ENCODE peak calls at places on chromosomes 16 and 17, in nine cellular contexts. One of them, this sample, is unnamed.

GRCh38 chr17:38533706-38534497 is 71.8 kb downstream of the SRCIN1 start:
- DNase-seq in HAP-1: no peak
- DNase-seq in omental fat pad: no peak
- DNase-seq in cardiac fibroblast: no peak
- DNase-seq in AG09319: no peak
- DNase-seq in heart left ventricle: no peak
- DNase-seq in posterior cingulate gyrus: no peak
- DNase-seq in HFF-Myc: no peak
- DNase-seq in stimulated activated CD8-positive, alpha-beta memory T cell treated with anti-CD3 and anti-CD28 coated beads, Interleukin-4, amount 100 ng/mL, for 24 hours: no peak
- DNase-seq in this sample: no peak

GRCh38 chr17:38741853-38742421 is 6.2 kb downstream of the PCGF2 start:
- DNase-seq in HAP-1: no peak
- DNase-seq in omental fat pad: no peak
- DNase-seq in cardiac fibroblast: no peak
- DNase-seq in AG09319: no peak
- DNase-seq in heart left ventricle: peak
- DNase-seq in posterior cingulate gyrus: no peak
- DNase-seq in HFF-Myc: no peak
- DNase-seq in stimulated activated CD8-positive, alpha-beta memory T cell treated with anti-CD3 and anti-CD28 coated beads, Interleukin-4, amount 100 ng/mL, for 24 hours: no peak
- DNase-seq in this sample: no peak

GRCh38 chr16:4937782-4938682 is 1.1 kb upstream of the PPL start:
- DNase-seq in HAP-1: no peak
- DNase-seq in omental fat pad: no peak
- DNase-seq in cardiac fibroblast: no peak
- DNase-seq in AG09319: no peak
- DNase-seq in heart left ventricle: no peak
- DNase-seq in posterior cingulate gyrus: no peak
- DNase-seq in HFF-Myc: no peak
- DNase-seq in stimulated activated CD8-positive, alpha-beta memory T cell treated with anti-CD3 and anti-CD28 coated beads, Interleukin-4, amount 100 ng/mL, for 24 hours: no peak
- DNase-seq in this sample: no peak

GRCh38 chr17:32335046-32335445 is 6.9 kb downstream of the C17orf75 start:
- DNase-seq in HAP-1: no peak
- DNase-seq in omental fat pad: no peak
- DNase-seq in cardiac fibroblast: no peak
- DNase-seq in AG09319: no peak
- DNase-seq in heart left ventricle: no peak
- DNase-seq in posterior cingulate gyrus: no peak
- DNase-seq in HFF-Myc: no peak
- DNase-seq in stimulated activated CD8-positive, alpha-beta memory T cell treated with anti-CD3 and anti-CD28 coated beads, Interleukin-4, amount 100 ng/mL, for 24 hours: no peak
- DNase-seq in this sample: no peak

GRCh38 chr17:8459109-8459508 is 23.4 kb downstream of the NDEL1 start:
- DNase-seq in HAP-1: no peak
- DNase-seq in omental fat pad: no peak
- DNase-seq in cardiac fibroblast: no peak
- DNase-seq in AG09319: no peak
- DNase-seq in heart left ventricle: no peak
- DNase-seq in posterior cingulate gyrus: no peak
- DNase-seq in HFF-Myc: no peak
- DNase-seq in stimulated activated CD8-positive, alpha-beta memory T cell treated with anti-CD3 and anti-CD28 coated beads, Interleukin-4, amount 100 ng/mL, for 24 hours: no peak
- DNase-seq in this sample: no peak

GRCh38 chr17:75872434-75873351 is 5.7 kb downstream of the TRIM47 start:
- DNase-seq in HAP-1: no peak
- DNase-seq in omental fat pad: no peak
- DNase-seq in cardiac fibroblast: peak
- DNase-seq in AG09319: peak
- DNase-seq in heart left ventricle: peak
- DNase-seq in posterior cingulate gyrus: no peak
- DNase-seq in HFF-Myc: no peak
- DNase-seq in stimulated activated CD8-positive, alpha-beta memory T cell treated with anti-CD3 and anti-CD28 coated beads, Interleukin-4, amount 100 ng/mL, for 24 hours: no peak
- DNase-seq in this sample: peak

GRCh38 chr17:48555183-48555615 is 10.3 kb upstream of the HOXB2 start:
- DNase-seq in HAP-1: peak
- DNase-seq in omental fat pad: no peak
- DNase-seq in cardiac fibroblast: peak
- DNase-seq in AG09319: no peak
- DNase-seq in heart left ventricle: no peak
- DNase-seq in posterior cingulate gyrus: no peak
- DNase-seq in HFF-Myc: no peak
- DNase-seq in stimulated activated CD8-positive, alpha-beta memory T cell treated with anti-CD3 and anti-CD28 coated beads, Interleukin-4, amount 100 ng/mL, for 24 hours: no peak
- DNase-seq in this sample: peak

GRCh38 chr17:40526668-40527067 is 25.2 kb upstream of the TNS4 start:
- DNase-seq in HAP-1: no peak
- DNase-seq in omental fat pad: no peak
- DNase-seq in cardiac fibroblast: peak
- DNase-seq in AG09319: no peak
- DNase-seq in heart left ventricle: peak
- DNase-seq in posterior cingulate gyrus: no peak
- DNase-seq in HFF-Myc: no peak
- DNase-seq in stimulated activated CD8-positive, alpha-beta memory T cell treated with anti-CD3 and anti-CD28 coated beads, Interleukin-4, amount 100 ng/mL, for 24 hours: no peak
- DNase-seq in this sample: no peak

GRCh38 chr17:58312021-58312630 is 16.5 kb downstream of the TSPOAP1 start:
- DNase-seq in HAP-1: no peak
- DNase-seq in omental fat pad: peak
- DNase-seq in cardiac fibroblast: no peak
- DNase-seq in AG09319: no peak
- DNase-seq in heart left ventricle: no peak
- DNase-seq in posterior cingulate gyrus: no peak
- DNase-seq in HFF-Myc: no peak
- DNase-seq in stimulated activated CD8-positive, alpha-beta memory T cell treated with anti-CD3 and anti-CD28 coated beads, Interleukin-4, amount 100 ng/mL, for 24 hours: no peak
- DNase-seq in this sample: no peak

GRCh38 chr17:13346081-13346533 is 255.6 kb downstream of the HS3ST3A1 start:
- DNase-seq in HAP-1: no peak
- DNase-seq in omental fat pad: no peak
- DNase-seq in cardiac fibroblast: peak
- DNase-seq in AG09319: no peak
- DNase-seq in heart left ventricle: no peak
- DNase-seq in posterior cingulate gyrus: no peak
- DNase-seq in HFF-Myc: peak
- DNase-seq in stimulated activated CD8-positive, alpha-beta memory T cell treated with anti-CD3 and anti-CD28 coated beads, Interleukin-4, amount 100 ng/mL, for 24 hours: no peak
- DNase-seq in this sample: no peak

GRCh38 chr17:81659038-81659437 is 2.7 kb upstream of the PDE6G start:
- DNase-seq in HAP-1: no peak
- DNase-seq in omental fat pad: no peak
- DNase-seq in cardiac fibroblast: no peak
- DNase-seq in AG09319: no peak
- DNase-seq in heart left ventricle: no peak
- DNase-seq in posterior cingulate gyrus: no peak
- DNase-seq in HFF-Myc: no peak
- DNase-seq in stimulated activated CD8-positive, alpha-beta memory T cell treated with anti-CD3 and anti-CD28 coated beads, Interleukin-4, amount 100 ng/mL, for 24 hours: no peak
- DNase-seq in this sample: no peak

This sample was measured in pulmonary artery endothelial cell.